ENCODE peak calls at places on chromosomes 13 and 19, in four cellular contexts. W, M, O and V are unnamed samples.

GRCh38 chr13:106696140-106696539 is 128.2 kb upstream of the ARGLU1 start:
- DNase-seq in W (no peak), M (no peak), O (no peak), V (no peak)

GRCh38 chr13:22126433-22127021 is 455.7 kb downstream of the FGF9 start:
- DNase-seq in W (no peak), M (no peak), O (no peak), V (no peak)

GRCh38 chr19:16067205-16067938 is 8.9 kb upstream of the TPM4 start:
- DNase-seq in W (peak; percentile 60), M (peak; percentile 55), O (peak; percentile 96), V (peak; percentile 79)

GRCh38 chr19:17766543-17767131 is 15.4 kb downstream of the FCHO1 start:
- DNase-seq in W (peak; percentile 84), M (peak; percentile 81), O (peak; percentile 86), V (peak; percentile 95)

GRCh38 chr13:46142692-46143238 is 37.9 kb upstream of the CPB2 start:
- DNase-seq in W (no peak), M (no peak), O (no peak), V (no peak)

GRCh38 chr13:57638147-57638890 is 6.8 kb downstream of the PCDH17 start:
- DNase-seq in W (no peak), M (no peak), O (no peak), V (no peak)

GRCh38 chr19:49327878-49328544 is 3.0 kb upstream of the SLC6A16 start:
- DNase-seq in W (no peak), M (no peak), O (peak; percentile 31), V (no peak)

GRCh38 chr13:35014606-35015005 is 72.5 kb downstream of the NBEA start:
- DNase-seq in W (no peak), M (no peak), O (no peak), V (no peak)

GRCh38 chr19:5553892-5554291 is 13.9 kb downstream of the TINCR start:
- DNase-seq in W (no peak), M (no peak), O (no peak), V (no peak)

DNA sequence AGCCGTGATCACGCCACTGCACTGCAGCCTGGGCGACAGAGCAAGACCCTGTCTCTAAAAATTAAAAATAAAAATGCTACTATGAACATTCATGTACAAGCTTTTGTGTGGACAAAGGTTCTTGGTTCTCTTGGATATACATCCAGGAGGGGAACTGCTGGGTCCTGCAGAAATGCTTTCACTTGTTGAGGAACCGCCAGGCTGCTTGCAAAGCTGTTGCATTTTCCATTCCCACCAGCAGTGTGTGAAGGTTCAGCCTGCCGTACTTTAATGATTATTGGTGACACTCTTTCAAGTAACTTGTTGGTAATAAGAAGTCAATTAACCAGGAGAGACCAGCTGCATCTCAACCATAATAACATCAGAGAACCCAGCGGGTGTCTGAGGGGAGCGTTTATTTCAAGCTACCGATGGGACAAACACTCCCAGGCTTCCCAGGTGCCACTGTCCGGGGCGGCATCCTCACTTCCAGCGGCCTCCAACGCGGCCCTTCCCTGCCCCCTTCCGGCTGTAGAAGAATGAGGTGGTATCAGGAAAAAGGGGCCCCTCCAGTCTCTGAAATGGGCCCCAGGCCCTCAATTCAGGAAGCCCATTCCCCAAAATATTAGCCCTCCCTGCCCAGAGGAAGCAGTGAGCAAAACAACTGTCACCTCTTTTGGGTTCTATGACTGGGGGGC is 15.2 kb upstream of the PPP1R12C start:
- DNase-seq in W (peak; percentile 40), M (no peak), O (no peak), V (no peak)
- TF ChIP-seq CTCF in W (no peak), M (no peak), O (no peak), V (no peak)

GRCh38 chr19:7921955-7922840 is 2.1 kb downstream of the SNAPC2 start:
- DNase-seq in W (peak; percentile 55), M (no peak), O (no peak), V (peak; percentile 69)

GRCh38 chr19:7921302-7921954 is 1.3 kb downstream of the SNAPC2 start:
- DNase-seq in W (peak; percentile 66), M (no peak), O (no peak), V (no peak)

GRCh38 chr19:7918615-7919421 is 1.3 kb upstream of the SNAPC2 start:
- DNase-seq in W (no peak), M (no peak), O (no peak), V (no peak)

GRCh38 chr19:7920520-7921301 is 573 bp downstream of the SNAPC2 start:
- DNase-seq in W (peak; percentile 100), M (peak; percentile 100), O (peak; percentile 100), V (peak; percentile 100)

GRCh38 chr19:7919681-7920519 is at the start of gene SNAPC2:
- DNase-seq in W (peak; percentile 98), M (peak; percentile 97), O (peak; percentile 98), V (peak; percentile 97)
- H3K27ac ChIP-seq in W (peak within 1 kb of the TSS; percentile 74), M (peak within 1 kb of the TSS; percentile 66), O (peak within 1 kb of the TSS; percentile 90), V (peak within 1 kb of the TSS; percentile 92)

GRCh38 chr19:19320362-19321142 is at the start of the genes MAU2 and SUGP1:
- DNase-seq in W (peak; percentile 94), M (peak; percentile 88), O (peak; percentile 94), V (peak; percentile 92)
- TF ChIP-seq CTCF in W (peak; percentile 48), M (peak; percentile 11), O (peak; percentile 56), V (peak; percentile 38)

GRCh38 chr13:75404721-75405120 is 77.2 kb downstream of the TBC1D4 start:
- DNase-seq in W (no peak), M (no peak), O (no peak), V (no peak)
- H3K27ac ChIP-seq in W (peak overlapping the region; percentile 83), M (no peak overlapping the region), O (no peak overlapping the region), V (no peak overlapping the region)

GRCh38 chr19:10226376-10227214 is 4.5 kb downstream of the S1PR2 start:
- DNase-seq in W (peak; percentile 90), M (peak; percentile 79), O (peak; percentile 84), V (no peak)

GRCh38 chr19:10228393-10228792 is 2.7 kb downstream of the S1PR2 start:
- DNase-seq in W (no peak), M (no peak), O (no peak), V (no peak)

GRCh38 chr19:10228925-10229324 is 2.2 kb downstream of the S1PR2 start:
- DNase-seq in W (no peak), M (no peak), O (no peak), V (no peak)

GRCh38 chr19:10226021-10226375 is 5.1 kb downstream of the S1PR2 start:
- DNase-seq in W (no peak), M (peak; percentile 35), O (no peak), V (no peak)

DNA sequence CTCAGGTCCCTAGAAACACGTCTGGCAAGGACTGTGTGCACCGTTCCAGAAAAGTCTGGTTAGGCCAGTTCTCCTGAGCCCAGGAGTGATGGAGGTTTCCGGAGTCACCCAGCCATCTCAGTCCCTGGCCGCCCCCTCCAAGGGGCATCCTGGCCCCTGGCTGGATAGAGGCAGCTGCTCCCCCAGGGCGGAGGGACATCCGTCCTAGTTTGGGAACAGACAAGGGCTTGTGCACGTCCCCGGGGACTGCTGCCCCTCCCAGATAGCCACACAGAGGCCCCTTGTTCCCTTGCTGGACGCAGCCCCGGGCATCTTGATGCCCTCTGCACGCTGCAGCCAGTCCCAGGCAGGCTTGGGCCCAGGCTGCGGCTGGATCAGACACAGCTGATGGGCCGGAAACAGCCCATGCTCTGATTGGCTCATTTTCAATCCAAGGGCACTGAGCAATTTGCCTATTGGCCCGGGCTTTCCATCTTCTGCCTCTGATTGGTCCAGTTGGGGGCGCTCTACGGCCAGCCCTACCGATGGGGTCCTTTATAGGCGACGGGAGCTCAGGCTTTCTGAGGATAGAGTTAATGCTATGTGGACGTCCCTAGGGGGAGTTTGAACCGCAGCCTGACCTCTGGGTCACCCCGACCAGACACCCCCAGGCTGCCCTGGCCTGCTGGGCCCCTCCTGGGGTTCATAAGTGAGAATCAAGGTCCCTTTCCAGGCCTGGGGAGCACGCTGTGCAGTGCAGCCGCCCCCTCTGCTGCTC is 3.7 kb downstream of the S1PR2 start:
- DNase-seq in W (peak; percentile 73), M (peak; percentile 53), O (peak; percentile 68), V (no peak)
- TF ChIP-seq CTCF in W (no peak), M (no peak), O (no peak), V (no peak)

DNA sequence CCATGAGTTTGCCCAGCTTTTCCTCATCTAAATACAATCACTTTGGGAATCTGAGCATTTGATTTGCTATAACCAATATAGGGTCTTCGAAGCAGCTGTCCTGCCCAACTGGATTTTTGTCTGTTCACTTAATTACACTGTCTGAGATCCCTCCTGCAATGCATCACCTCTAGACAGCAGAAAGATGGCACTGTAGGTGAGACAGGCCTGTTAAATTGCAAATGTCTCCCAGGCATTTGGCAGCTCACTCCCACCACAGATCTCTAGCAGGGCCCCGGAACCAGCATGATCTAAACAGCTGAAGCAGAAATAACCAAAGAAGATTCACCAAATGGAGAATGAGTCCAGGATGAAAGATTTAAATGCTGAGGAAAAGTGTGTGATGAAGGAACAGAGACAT is 41.9 kb upstream of the SERPINE3 start:
- DNase-seq in W (no peak), M (no peak), O (peak; percentile 18), V (no peak)
- H3K27ac ChIP-seq in W (no peak overlapping the region), M (no peak overlapping the region), O (no peak overlapping the region), V (no peak overlapping the region)

DNA sequence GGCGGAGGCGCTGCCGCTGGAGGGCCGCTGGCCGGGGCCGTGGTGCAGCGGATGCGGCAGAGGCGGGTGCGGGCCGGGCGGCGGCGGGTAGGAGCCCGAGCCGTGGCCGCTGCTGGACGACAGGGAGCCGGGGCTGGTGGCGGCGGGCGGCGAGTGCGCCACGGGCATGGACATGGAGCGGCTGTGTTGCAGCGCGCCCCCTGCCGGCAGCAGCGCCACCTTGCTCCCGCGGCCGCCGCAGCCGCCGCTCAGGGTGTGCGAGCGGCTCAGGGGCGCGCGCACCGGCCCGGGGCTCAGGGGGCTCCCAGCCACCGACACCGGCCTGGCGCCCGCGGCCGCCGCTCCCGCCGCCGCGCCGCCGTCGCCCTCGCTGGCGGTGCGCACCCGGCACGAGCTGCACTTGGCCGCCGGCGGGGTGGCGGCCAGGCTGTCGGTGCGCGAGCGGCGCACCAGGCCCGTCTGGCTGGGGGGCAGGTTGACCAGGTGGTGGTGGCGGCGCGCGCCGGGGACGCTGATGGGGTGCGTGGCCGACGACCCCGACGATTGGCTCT is 1.7 kb downstream of the IRS2 start:
- DNase-seq in W (peak; percentile 89), M (peak; percentile 86), O (peak; percentile 85), V (peak; percentile 97)
- TF ChIP-seq CTCF in W (peak; percentile 80), M (peak; percentile 67), O (peak; percentile 88), V (peak; percentile 53)